ENCODE peak calls at places on chromosomes 16 and 17, in ten cellular contexts. E, P, B, U, A, F, Y, Z, T and N are unnamed samples.
A peak's percentile ranks its signal among the peaks of the same experiment; 100 is the strongest.

GRCh38 chr17:75561927-75562603 is 25.5 kb upstream of the MYO15B start:
- DNase-seq in E (no peak), P (no peak), B (no peak), U (no peak), A (no peak), F (peak; percentile 24), Y (no peak), Z (no peak), T (peak; percentile 16), N (no peak)

GRCh38 chr17:72008236-72008874 is 112.5 kb upstream of the SOX9 start:
- DNase-seq in E (no peak), P (no peak), B (peak; percentile 52), U (no peak), A (peak; percentile 23), F (no peak), Y (no peak), Z (no peak), T (no peak), N (no peak)

GRCh38 chr16:89615596-89616090 is 2.2 kb downstream of the DPEP1 start:
- DNase-seq in E (no peak), P (no peak), B (no peak), U (no peak), A (no peak), F (no peak), Y (peak; percentile 70), Z (no peak), T (no peak), N (peak; percentile 82)

GRCh38 chr17:78146881-78147280 is 696 bp downstream of the C17orf99 start:
- DNase-seq in E (no peak), P (no peak), B (no peak), U (no peak), A (no peak), F (no peak), Y (no peak), Z (no peak), T (no peak), N (no peak)

GRCh38 chr17:8693328-8693727 is 51.3 kb downstream of the CCDC42 start:
- DNase-seq in E (no peak), P (no peak), B (peak; percentile 17), U (no peak), A (no peak), F (no peak), Y (no peak), Z (no peak), T (no peak), N (no peak)

GRCh38 chr17:39651908-39652634 is 13.1 kb upstream of the TCAP start:
- DNase-seq in E (no peak), P (no peak), B (no peak), U (no peak), A (no peak), F (no peak), Y (no peak), Z (no peak), T (no peak), N (no peak)

GRCh38 chr17:70271200-70271599 is 101.9 kb downstream of the KCNJ2 start:
- DNase-seq in E (no peak), P (no peak), B (no peak), U (no peak), A (no peak), F (no peak), Y (no peak), Z (no peak), T (no peak), N (no peak)

GRCh38 chr17:40307001-40307690 is 1.8 kb upstream of the RARA start:
- DNase-seq in E (no peak), P (no peak), B (peak; percentile 55), U (no peak), A (peak; percentile 47), F (no peak), Y (no peak), Z (no peak), T (peak; percentile 83), N (no peak)

DNA sequence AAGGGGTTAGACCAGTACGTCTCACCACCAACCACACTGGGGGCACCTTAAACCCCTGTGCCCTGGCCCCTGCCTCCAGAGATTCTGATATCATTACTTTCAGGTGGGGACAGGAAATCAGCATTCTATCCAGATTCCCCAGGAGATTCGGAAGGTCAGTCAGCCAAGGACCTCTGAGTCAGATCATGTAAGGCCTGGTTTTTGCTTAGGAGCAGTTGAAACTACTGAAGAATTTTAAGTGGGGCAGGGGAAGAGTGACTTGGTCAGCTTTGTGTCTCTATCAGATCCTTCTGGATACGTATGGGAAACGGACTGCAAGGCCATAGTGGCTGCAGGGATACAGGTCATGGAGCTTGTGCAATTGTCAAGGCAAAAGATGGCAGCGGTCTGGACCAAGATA is 9.0 kb downstream of the EMP2 start:
- DNase-seq in E (no peak), P (no peak), B (no peak), U (no peak), A (no peak), F (no peak), Y (no peak), Z (no peak), T (no peak), N (no peak)
- TF ChIP-seq CTCF in E (no peak), P (no peak), B (no peak), U (no peak), A (no peak), F (no peak), Y (no peak), Z (no peak), T (no peak), N (no peak)

GRCh38 chr17:74010903-74011302 is 192.6 kb upstream of the RPL38 start:
- DNase-seq in E (no peak), P (no peak), B (no peak), U (no peak), A (no peak), F (no peak), Y (no peak), Z (no peak), T (no peak), N (no peak)

GRCh38 chr17:74011963-74012362 is 191.5 kb upstream of the RPL38 start:
- DNase-seq in E (no peak), P (no peak), B (no peak), U (no peak), A (no peak), F (no peak), Y (no peak), Z (no peak), T (no peak), N (no peak)

GRCh38 chr17:74005790-74006189 is 197.7 kb upstream of the RPL38 start:
- DNase-seq in E (no peak), P (no peak), B (no peak), U (no peak), A (no peak), F (no peak), Y (no peak), Z (no peak), T (no peak), N (no peak)

GRCh38 chr17:74006366-74006765 is 197.1 kb upstream of the RPL38 start:
- DNase-seq in E (no peak), P (no peak), B (no peak), U (no peak), A (no peak), F (no peak), Y (no peak), Z (no peak), T (no peak), N (no peak)

DNA sequence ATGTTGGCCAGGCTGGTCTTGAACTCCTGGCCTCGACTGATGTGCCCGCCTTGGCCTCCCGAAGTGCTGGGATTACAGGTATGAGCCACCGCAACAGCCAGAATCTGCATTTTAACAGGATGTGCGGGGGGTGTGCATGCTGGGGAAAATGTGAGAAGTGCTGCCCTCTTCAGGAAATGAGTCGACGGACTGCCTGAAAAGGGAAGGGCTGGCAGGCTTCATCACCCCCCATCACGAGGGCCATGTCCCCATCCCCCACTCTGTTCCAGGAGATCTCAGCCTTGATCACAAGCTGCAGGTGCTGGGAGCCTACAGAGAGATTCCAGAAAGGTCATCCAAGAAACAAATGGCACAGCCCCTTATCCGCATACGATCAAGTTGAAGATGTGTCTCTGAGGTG is 195.3 kb upstream of the RPL38 start:
- DNase-seq in E (no peak), P (no peak), B (no peak), U (no peak), A (peak; percentile 2), F (no peak), Y (peak; percentile 22), Z (peak; percentile 16), T (no peak), N (no peak)
- TF ChIP-seq CTCF in E (no peak), P (no peak), B (no peak), U (no peak), A (peak; percentile 13), F (no peak), Y (peak; percentile 46), Z (peak; percentile 27), T (no peak), N (no peak)

GRCh38 chr16:84387021-84387420 is 18.7 kb downstream of the ATP2C2 start:
- DNase-seq in E (no peak), P (no peak), B (no peak), U (no peak), A (no peak), F (no peak), Y (no peak), Z (no peak), T (no peak), N (no peak)
- TF ChIP-seq CTCF in E (no peak), P (no peak), B (no peak), U (no peak), A (no peak), F (no peak), Y (no peak), Z (no peak), T (no peak), N (no peak)

GRCh38 chr16:54744998-54745397 is 185.7 kb upstream of the IRX5 start:
- DNase-seq in E (no peak), P (no peak), B (no peak), U (no peak), A (no peak), F (no peak), Y (no peak), Z (no peak), T (no peak), N (no peak)

GRCh38 chr16:54750249-54750648 is 180.4 kb upstream of the IRX5 start:
- DNase-seq in E (no peak), P (no peak), B (no peak), U (no peak), A (no peak), F (no peak), Y (no peak), Z (no peak), T (no peak), N (no peak)

GRCh38 chr16:54748611-54749190 is 182.0 kb upstream of the IRX5 start:
- DNase-seq in E (no peak), P (no peak), B (peak; percentile 2), U (no peak), A (no peak), F (no peak), Y (no peak), Z (no peak), T (no peak), N (no peak)

GRCh38 chr16:54742436-54742835 is 188.2 kb upstream of the IRX5 start:
- DNase-seq in E (no peak), P (no peak), B (no peak), U (no peak), A (no peak), F (no peak), Y (no peak), Z (no peak), T (no peak), N (no peak)

DNA sequence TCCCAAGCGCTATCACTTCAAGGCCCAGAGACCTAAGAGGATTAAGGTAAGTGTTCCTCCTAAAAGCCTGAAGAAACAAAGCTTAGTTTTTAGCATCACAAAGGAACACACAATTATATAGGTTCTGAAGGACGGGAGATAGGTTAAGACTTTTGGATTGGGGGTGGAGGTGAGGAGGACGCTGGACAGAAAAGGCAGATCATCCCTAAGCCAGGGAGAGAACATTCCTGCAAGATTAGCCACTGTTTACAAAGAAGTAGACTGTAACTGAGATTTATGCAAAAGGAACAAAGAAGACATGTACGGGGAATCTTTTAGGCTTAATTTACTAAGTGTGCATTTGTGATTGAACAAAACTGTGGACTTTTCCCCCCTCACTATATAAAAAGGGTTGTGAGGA is 184.1 kb upstream of the IRX5 start:
- DNase-seq in E (no peak), P (no peak), B (no peak), U (no peak), A (no peak), F (no peak), Y (no peak), Z (no peak), T (no peak), N (no peak)
- TF ChIP-seq CTCF in E (no peak), P (no peak), B (no peak), U (no peak), A (no peak), F (no peak), Y (no peak), Z (no peak), T (no peak), N (no peak)